ENCODE peak calls at places on chromosome 16, in eight cellular contexts. E, M, H, B, U, X, S and L are unnamed samples.

GRCh38 chr16:82754716-82755513 is 128.1 kb downstream of the CDH13 start:
- DNase-seq in M (no peak), S (no peak), U (no peak), B (no peak), E (no peak), X (no peak), H (no peak), L (no peak)

GRCh38 chr16:19923396-19923795 is 38.7 kb upstream of the GPRC5B start:
- DNase-seq in X (no peak), H (no peak), U (no peak), B (no peak), E (no peak), M (no peak), S (no peak), L (no peak)

GRCh38 chr16:86074651-86075487 is 175.9 kb downstream of the IRF8 start:
- DNase-seq in E (no peak), H (no peak), M (no peak), U (no peak), S (no peak), B (no peak), X (no peak), L (no peak)

GRCh38 chr16:27430923-27431484 is 29.0 kb downstream of the IL21R start:
- DNase-seq in S (no peak), X (no peak), U (no peak), H (no peak), B (no peak), E (no peak), M (peak), L (no peak)

GRCh38 chr16:14493791-14494190 is 136.3 kb downstream of the PARN start:
- DNase-seq in U (no peak), X (no peak), H (no peak), B (no peak), M (no peak), E (no peak), S (no peak), L (no peak)

GRCh38 chr16:2507679-2508064 is 6.1 kb upstream of the ATP6V0C start:
- DNase-seq in M (peak), E (peak), H (no peak), X (no peak), S (no peak), B (no peak), U (no peak), L (no peak)

GRCh38 chr16:57623251-57624043 is 5.0 kb upstream of the ADGRG1 start:
- DNase-seq in H (no peak), B (no peak), E (peak), U (no peak), S (no peak), M (no peak), X (no peak), L (no peak)

GRCh38 chr16:66036775-66037715 is 329.4 kb upstream of the CDH5 start:
- DNase-seq in M (no peak), X (no peak), E (no peak), S (no peak), B (peak), U (no peak), H (no peak), L (no peak)

GRCh38 chr16:2147378-2147777 is 1.0 kb upstream of the RAB26 start:
- DNase-seq in U (no peak), X (no peak), E (no peak), H (no peak), S (no peak), B (no peak), M (no peak), L (no peak)

GRCh38 chr16:24747425-24747824 is 18.0 kb downstream of the TNRC6A start:
- DNase-seq in U (no peak), X (no peak), H (no peak), M (no peak), E (no peak), B (no peak), S (no peak), L (no peak)

GRCh38 chr16:75702247-75702646 is 986 bp upstream of the DUXB start:
- DNase-seq in H (no peak), X (no peak), S (no peak), B (no peak), U (no peak), M (no peak), E (no peak), L (no peak)

GRCh38 chr16:58492066-58492465 is 7.9 kb upstream of the NDRG4 start:
- DNase-seq in U (no peak), B (no peak), S (no peak), E (no peak), H (no peak), X (no peak), M (no peak), L (no peak)

GRCh38 chr16:89397331-89397861 is 93.0 kb downstream of the ANKRD11 start:
- DNase-seq in X (no peak), U (no peak), S (no peak), E (no peak), B (no peak), M (no peak), H (no peak), L (no peak)